ENCODE peak calls at places on chromosomes 5 and 9, in seven cellular contexts. F, W, X, U, C, M and B are unnamed samples.

GRCh38 chr9:135588371-135588770 is 26.8 kb downstream of the PAEP start:
- DNase-seq in F (no peak), U (no peak), X (no peak), W (no peak), C (no peak), M (no peak), B (no peak)

GRCh38 chr5:132747693-132748440 is 641 bp downstream of the CCNI2 start:
- DNase-seq in U (peak), C (no peak), M (no peak), X (no peak), W (no peak), F (no peak), B (no peak)

GRCh38 chr5:75034137-75034739 is 18.1 kb downstream of the GCNT4 start:
- DNase-seq in X (no peak), M (no peak), F (no peak), U (no peak), W (no peak), C (no peak), B (no peak)

GRCh38 chr9:93036887-93037475 is 21.5 kb upstream of the SUSD3 start:
- DNase-seq in U (no peak), W (no peak), X (no peak), F (no peak), C (no peak), M (no peak), B (no peak)

GRCh38 chr5:88878976-88879375 is 4.0 kb downstream of the MEF2C start:
- DNase-seq in U (no peak), M (no peak), C (no peak), W (no peak), F (no peak), X (no peak), B (no peak)

GRCh38 chr5:179568731-179569130 is 18.4 kb downstream of the RUFY1 start:
- DNase-seq in U (no peak), W (no peak), M (no peak), F (no peak), C (no peak), X (no peak), B (no peak)

GRCh38 chr9:127092041-127092608 is 30.3 kb downstream of the ANGPTL2 start:
- DNase-seq in C (no peak), X (no peak), F (no peak), U (no peak), M (no peak), W (no peak), B (no peak)

GRCh38 chr9:79694676-79695400 is 123.1 kb downstream of the TLE4 start:
- DNase-seq in U (no peak), X (no peak), F (no peak), W (no peak), M (peak), C (no peak), B (no peak)

GRCh38 chr5:132081458-132081857 is 7.9 kb downstream of the CSF2 start:
- DNase-seq in M (no peak), U (no peak), C (no peak), W (no peak), X (no peak), F (no peak), B (no peak)

GRCh38 chr9:106862946-106863740 is at the start of gene ZNF462:
- DNase-seq in F (peak), M (peak), C (no peak), U (no peak), W (peak), X (peak), B (no peak)

GRCh38 chr5:178419196-178419595 is 171.0 kb downstream of the COL23A1 start:
- DNase-seq in U (no peak), F (no peak), C (no peak), X (no peak), M (no peak), W (no peak), B (no peak)

GRCh38 chr5:140221697-140222223 is 46.8 kb downstream of the CYSTM1 start:
- DNase-seq in W (peak), F (no peak), M (peak), U (no peak), X (no peak), C (no peak), B (no peak)

GRCh38 chr5:133635051-133635450 is 22.7 kb upstream of the FSTL4 start:
- DNase-seq in C (no peak), U (no peak), W (peak), M (peak), X (no peak), F (no peak), B (no peak)

GRCh38 chr9:108933231-108933630 is 693 bp downstream of the ELP1 start:
- DNase-seq in W (peak), U (no peak), M (no peak), X (no peak), C (no peak), F (no peak), B (no peak)

GRCh38 chr5:1651971-1652872 is 128.5 kb upstream of the LPCAT1 start:
- DNase-seq in U (no peak), M (no peak), C (no peak), F (no peak), W (no peak), X (no peak), B (no peak)

GRCh38 chr9:110536802-110537201 is 42.7 kb downstream of the SVEP1 start:
- DNase-seq in W (no peak), F (no peak), U (no peak), C (no peak), X (no peak), M (peak), B (no peak)

GRCh38 chr9:85639675-85640186 is 102.0 kb downstream of the AGTPBP1 start:
- DNase-seq in M (no peak), F (peak), W (no peak), X (no peak), U (no peak), C (no peak), B (no peak)

GRCh38 chr5:110917161-110917875 is 154.2 kb upstream of the TSLP start:
- DNase-seq in C (no peak), F (no peak), X (no peak), W (no peak), M (peak), U (no peak), B (no peak)